ENCODE peak calls at places on chromosomes 2 and 18, in six cellular contexts. V, Y, Z, I, R and P are unnamed samples.

GRCh38 chr2:41321341-41321740 is 726.5 kb upstream of the PKDCC start:
- DNase-seq in I (no peak), V (no peak), Z (no peak), R (no peak), Y (no peak), P (no peak)

GRCh38 chr18:23189099-23189498 is 53.8 kb downstream of the CABLES1 start:
- DNase-seq in R (no peak), Y (no peak), V (no peak), I (no peak), Z (no peak), P (no peak)

GRCh38 chr2:46983065-46983801 is 67.6 kb upstream of the MCFD2 start:
- DNase-seq in Y (peak; percentile 77), V (no peak), I (no peak), Z (no peak), R (peak; percentile 89), P (peak; percentile 45)

GRCh38 chr2:10584843-10585475 is 104.8 kb downstream of the NOL10 start:
- DNase-seq in R (no peak), V (no peak), Y (no peak), Z (peak; percentile 80), I (no peak), P (no peak)

GRCh38 chr2:240605867-240606743 is 19.2 kb upstream of the GPR35 start:
- DNase-seq in V (no peak), Z (no peak), I (no peak), R (peak; percentile 64), Y (no peak), P (peak; percentile 19)

GRCh38 chr18:48002933-48003365 is 72.5 kb upstream of the SMAD2 start:
- DNase-seq in I (no peak), V (no peak), R (peak; percentile 87), Z (no peak), Y (no peak), P (peak; percentile 74)

GRCh38 chr2:32960647-32961403 is 14.1 kb downstream of the LTBP1 start:
- DNase-seq in Y (no peak), R (no peak), I (no peak), V (no peak), Z (no peak), P (no peak)

GRCh38 chr2:236668531-236668969 is 98.9 kb downstream of the ACKR3 start:
- DNase-seq in I (no peak), R (no peak), V (no peak), Y (peak; percentile 11), Z (no peak), P (no peak)

GRCh38 chr2:214737188-214737587 is 72.3 kb downstream of the BARD1 start:
- DNase-seq in V (no peak), Z (no peak), I (no peak), Y (no peak), R (no peak), P (no peak)

GRCh38 chr2:209960676-209961630 is 41.5 kb upstream of the RPE start:
- DNase-seq in Y (peak; percentile 37), V (no peak), I (peak; percentile 63), R (no peak), Z (peak; percentile 20), P (peak; percentile 30)

GRCh38 chr2:205835251-205835900 is 153.1 kb downstream of the NRP2 start:
- DNase-seq in Y (no peak), I (no peak), Z (no peak), V (no peak), R (no peak), P (no peak)

GRCh38 chr2:128314026-128314347 is 4.7 kb downstream of the HS6ST1 start:
- DNase-seq in I (no peak), R (no peak), V (no peak), Z (no peak), Y (peak; percentile 10), P (no peak)

GRCh38 chr2:173058097-173058496 is 17.5 kb upstream of the MAP3K20 start:
- DNase-seq in R (no peak), Y (no peak), Z (no peak), I (no peak), V (no peak), P (no peak)

GRCh38 chr18:35949903-35950627 is 22.4 kb upstream of the RMP24 start:
- DNase-seq in Z (no peak), Y (peak; percentile 30), V (peak; percentile 7), R (peak; percentile 86), I (peak; percentile 74), P (peak; percentile 40)

GRCh38 chr2:141946016-141946415 is 184.8 kb downstream of the LRP1B start:
- DNase-seq in R (no peak), I (no peak), Y (no peak), V (no peak), Z (no peak), P (no peak)

GRCh38 chr18:35683021-35683420 is 101.5 kb downstream of the GALNT1 start:
- DNase-seq in V (no peak), Y (no peak), Z (no peak), I (no peak), R (no peak), P (no peak)

GRCh38 chr2:168378960-168379669 is 77.0 kb upstream of the CERS6 start:
- DNase-seq in Z (no peak), I (no peak), V (no peak), Y (no peak), R (no peak), P (no peak)

GRCh38 chr2:127454595-127455565 is 36.7 kb downstream of the PROC start:
- DNase-seq in R (no peak), I (no peak), Y (no peak), V (no peak), Z (no peak), P (no peak)

GRCh38 chr2:236101311-236101950 is 66.8 kb downstream of the GBX2 start:
- DNase-seq in V (no peak), R (peak; percentile 64), I (no peak), Y (no peak), Z (no peak), P (no peak)

GRCh38 chr2:169087757-169088379 is 18.5 kb downstream of the DHRS9 start:
- DNase-seq in I (no peak), Z (no peak), V (no peak), Y (no peak), R (no peak), P (no peak)

GRCh38 chr18:51537487-51537886 is 340.0 kb upstream of the MEX3C start:
- DNase-seq in Y (peak; percentile 20), I (peak; percentile 41), R (peak; percentile 74), V (no peak), Z (no peak), P (peak; percentile 25)

GRCh38 chr2:152421521-152422367 is 86.8 kb downstream of the FMNL2 start:
- DNase-seq in Z (peak; percentile 94), I (no peak), V (no peak), Y (no peak), R (no peak), P (peak; percentile 37)

GRCh38 chr2:84458436-84459027 is 548 bp downstream of the SUCLG1 start:
- DNase-seq in R (no peak), I (no peak), Y (peak; percentile 41), V (no peak), Z (no peak), P (peak; percentile 50)

GRCh38 chr2:100260712-100261620 is 61.3 kb downstream of the LONRF2 start:
- DNase-seq in Y (peak; percentile 57), R (peak; percentile 80), I (peak; percentile 81), Z (peak; percentile 67), V (peak; percentile 29), P (peak; percentile 52)

GRCh38 chr2:108987111-108987510 is 1.9 kb downstream of the EDAR start:
- DNase-seq in R (no peak), Y (no peak), I (no peak), Z (no peak), V (no peak), P (no peak)